ENCODE peak calls at places on chromosome 6, in four cellular contexts. M is stimulated activated CD4-positive, alpha-beta T cell treated with anti-CD3 and anti-CD28 coated beads, Interleukin-4, amount 100 ng/mL, for 24 hours; O is T-helper 9 cell; C is stimulated activated CD8-positive, alpha-beta memory T cell treated with anti-CD3 and anti-CD28 coated beads, Interleukin-7, amount 100 ng/mL, for 24 hours. N is an unnamed sample.

GRCh38 chr6:41757931-41758640 is 10.9 kb upstream of the PGC start:
- DNase-seq in M (no peak), C (no peak), O (no peak), N (no peak)

GRCh38 chr6:21594427-21595264 is 1.1 kb downstream of the SOX4 start:
- DNase-seq in M (peak), O (no peak), C (no peak), N (no peak)

GRCh38 chr6:35920793-35921732 is at the start of gene SRPK1:
- DNase-seq in O (peak), M (peak), C (peak), N (no peak)

GRCh38 chr6:36906539-36906938 is 20.8 kb downstream of the C6orf89 start:
- DNase-seq in C (no peak), O (no peak), M (no peak), N (no peak)

GRCh38 chr6:154099211-154099610 is 60.2 kb downstream of the OPRM1 start:
- DNase-seq in M (no peak), C (no peak), O (no peak), N (no peak)

GRCh38 chr6:26571592-26572296 is 25.0 kb upstream of the ABT1 start:
- DNase-seq in C (no peak), O (no peak), M (peak), N (peak)

GRCh38 chr6:106142876-106143431 is 56.8 kb downstream of the PRDM1 start:
- DNase-seq in O (no peak), M (no peak), C (no peak), N (no peak)

GRCh38 chr6:53235508-53235907 is 86.9 kb upstream of the GCM1 start:
- DNase-seq in O (no peak), C (no peak), M (no peak), N (no peak)

GRCh38 chr6:44122821-44123220 is 4.4 kb downstream of the MRPL14 start:
- DNase-seq in O (no peak), M (no peak), C (no peak), N (no peak)

GRCh38 chr6:14066782-14067406 is 50.7 kb upstream of the CD83 start:
- DNase-seq in C (no peak), M (peak), O (no peak), N (no peak)

GRCh38 chr6:97639702-97640101 is 356.7 kb upstream of the MMS22L start:
- DNase-seq in M (no peak), O (no peak), C (no peak), N (no peak)

GRCh38 chr6:36139431-36139830 is 9.1 kb downstream of the MAPK13 start:
- DNase-seq in M (no peak), C (no peak), O (no peak), N (no peak)

GRCh38 chr6:75735491-75736186 is 13.4 kb upstream of the MYO6 start:
- DNase-seq in O (no peak), C (no peak), M (no peak), N (no peak)

GRCh38 chr6:35280903-35281302 is 16.7 kb upstream of the DEF6 start:
- DNase-seq in O (no peak), M (no peak), C (no peak), N (no peak)

GRCh38 chr6:42136508-42137191 is 5.8 kb downstream of the C6orf132 start:
- DNase-seq in M (peak), C (no peak), O (no peak), N (no peak)

GRCh38 chr6:29953001-29953436 is 10.7 kb downstream of the HLA-A start:
- DNase-seq in M (no peak), O (no peak), C (no peak), N (peak)

GRCh38 chr6:158220786-158221442 is 52.8 kb downstream of the GTF2H5 start:
- DNase-seq in M (peak), O (peak), C (peak), N (no peak)

GRCh38 chr6:133240511-133241087 is 558 bp upstream of the EYA4 start:
- DNase-seq in O (no peak), C (no peak), M (no peak), N (no peak)

GRCh38 chr6:6390849-6391602 is 70.6 kb upstream of the F13A1 start:
- DNase-seq in M (no peak), C (no peak), O (no peak), N (no peak)

GRCh38 chr6:54252916-54253315 is 55.3 kb upstream of the TINAG start:
- DNase-seq in C (no peak), O (no peak), M (no peak), N (no peak)

GRCh38 chr6:71284785-71285184 is 3.8 kb upstream of the OGFRL1 start:
- DNase-seq in O (no peak), M (no peak), C (no peak), N (no peak)

GRCh38 chr6:106547961-106548453 is 81.3 kb downstream of the RTN4IP1 start:
- DNase-seq in M (peak), O (no peak), C (no peak), N (no peak)

GRCh38 chr6:45714795-45715507 is 300.7 kb downstream of the CLIC5 start:
- DNase-seq in O (peak), M (peak), C (no peak), N (peak)

GRCh38 chr6:61886608-61887259 is 399.3 kb downstream of the KHDRBS2 start:
- DNase-seq in O (no peak), M (no peak), C (no peak), N (no peak)

GRCh38 chr6:1385129-1386042 is 4.0 kb upstream of the FOXF2 start:
- DNase-seq in M (no peak), O (no peak), C (no peak), N (no peak)

GRCh38 chr6:90285611-90286381 is 10.8 kb downstream of the BACH2 start:
- DNase-seq in O (peak), C (no peak), M (peak), N (peak)

GRCh38 chr6:166419268-166419667 is 36.5 kb upstream of the MPC1 start:
- DNase-seq in M (peak), C (no peak), O (peak), N (no peak)

GRCh38 chr6:43521836-43522235 is 4.9 kb downstream of the POLR1C start:
- DNase-seq in O (no peak), M (no peak), C (no peak), N (no peak)

GRCh38 chr6:21164768-21165326 is 428.7 kb upstream of the SOX4 start:
- DNase-seq in C (no peak), M (no peak), O (no peak), N (no peak)